ENCODE peak calls at places on chromosomes 7 and 10, in five cellular contexts. X, F, I, P and V are unnamed samples.

GRCh38 chr7:104275900-104276299 is 52.5 kb upstream of the LHFPL3 start:
- DNase-seq in F (no peak), P (no peak), I (peak), X (no peak), V (no peak)

GRCh38 chr7:149781921-149782320 is 8.5 kb upstream of the ZNF467 start:
- DNase-seq in X (no peak), I (no peak), F (no peak), P (no peak), V (no peak)

GRCh38 chr10:125127986-125128385 is 32.4 kb downstream of the CTBP2 start:
- DNase-seq in X (no peak), P (no peak), F (no peak), I (no peak), V (no peak)

GRCh38 chr10:98577578-98577977 is 130.8 kb upstream of the HPS1 start:
- DNase-seq in P (no peak), X (no peak), F (no peak), I (no peak), V (no peak)

GRCh38 chr10:3395487-3395886 is 222.9 kb upstream of the PITRM1 start:
- DNase-seq in I (no peak), P (no peak), X (no peak), F (no peak), V (no peak)

GRCh38 chr10:26869528-26869927 is 8.8 kb upstream of the ABI1 start:
- DNase-seq in P (no peak), F (no peak), I (no peak), X (no peak), V (no peak)

GRCh38 chr7:33108931-33109757 is at the start of gene RP9:
- DNase-seq in P (peak), X (peak), F (no peak), I (peak), V (peak)

GRCh38 chr10:71840177-71840711 is 10.8 kb downstream of the PSAP start:
- DNase-seq in X (peak), I (peak), P (peak), F (no peak), V (no peak)

GRCh38 chr7:1693991-1694524 is 24.0 kb downstream of the ELFN1 start:
- DNase-seq in F (no peak), X (peak), I (peak), P (peak), V (no peak)

GRCh38 chr10:89921422-89921821 is 220.0 kb downstream of the KIF20B start:
- DNase-seq in F (no peak), P (peak), I (no peak), X (no peak), V (no peak)

GRCh38 chr7:2013381-2014311 is 219.1 kb downstream of the MAD1L1 start:
- DNase-seq in I (no peak), F (no peak), P (no peak), X (no peak), V (no peak)

GRCh38 chr7:77771901-77772300 is 26.3 kb downstream of the TMEM60 start:
- DNase-seq in F (no peak), X (no peak), I (no peak), P (no peak), V (no peak)

GRCh38 chr7:95996174-95996573 is 223.8 kb downstream of the DYNC1I1 start:
- DNase-seq in X (no peak), I (no peak), P (no peak), F (no peak), V (no peak)

GRCh38 chr10:117987242-117987909 is 59.4 kb downstream of the RAB11FIP2 start:
- DNase-seq in X (no peak), P (no peak), I (peak), F (no peak), V (no peak)

GRCh38 chr7:37916017-37916672 is 472 bp downstream of the SFRP4 start:
- DNase-seq in P (peak), I (no peak), F (no peak), X (peak), V (no peak)

GRCh38 chr7:5997210-5997808 is 11.5 kb downstream of the PMS2 start:
- DNase-seq in X (no peak), P (peak), I (peak), F (no peak), V (peak)

GRCh38 chr10:77422491-77423338 is 214.9 kb downstream of the KCNMA1 start:
- DNase-seq in F (no peak), X (no peak), I (no peak), P (no peak), V (no peak)

GRCh38 chr10:113947138-113948011 is 92.9 kb downstream of the NHLRC2 start:
- DNase-seq in F (no peak), X (no peak), I (no peak), P (peak), V (peak)

GRCh38 chr10:33248638-33249037 is 85.8 kb downstream of the NRP1 start:
- DNase-seq in F (no peak), I (peak), X (no peak), P (no peak), V (no peak)

GRCh38 chr10:98399784-98400183 is 15.2 kb downstream of the PYROXD2 start:
- DNase-seq in P (no peak), F (no peak), X (no peak), I (no peak), V (no peak)

GRCh38 chr7:66297579-66297978 is 92.4 kb downstream of the TPST1 start:
- DNase-seq in X (no peak), F (no peak), I (no peak), P (no peak), V (no peak)

GRCh38 chr10:79981356-79981672 is 32.4 kb upstream of the SFTPD start:
- DNase-seq in X (no peak), I (no peak), P (no peak), F (no peak), V (no peak)

GRCh38 chr7:105403128-105403527 is 14.4 kb upstream of the SRPK2 start:
- DNase-seq in P (no peak), X (no peak), I (no peak), F (no peak), V (no peak)

GRCh38 chr7:1558181-1558811 is 2.3 kb upstream of the TMEM184A start:
- DNase-seq in F (no peak), I (no peak), P (peak), X (peak), V (no peak)

GRCh38 chr7:50739744-50740455 is 42.8 kb downstream of the GRB10 start:
- DNase-seq in F (no peak), P (no peak), X (no peak), I (no peak), V (no peak)

GRCh38 chr7:98394377-98394836 is 6.5 kb downstream of the BAIAP2L1 start:
- DNase-seq in P (peak), F (no peak), X (no peak), I (peak), V (no peak)

GRCh38 chr7:3120513-3120912 is 76.8 kb upstream of the CARD11 start:
- DNase-seq in I (no peak), F (no peak), X (no peak), P (no peak), V (no peak)

GRCh38 chr10:88271736-88272135 is 311.4 kb downstream of the RNLS start:
- DNase-seq in I (peak), F (no peak), X (no peak), P (no peak), V (no peak)

GRCh38 chr7:87310790-87311419 is 34.6 kb upstream of the CROT start:
- DNase-seq in F (no peak), X (no peak), I (peak), P (no peak), V (no peak)

GRCh38 chr7:84232653-84233052 is 38.1 kb upstream of the SEMA3A start:
- DNase-seq in X (no peak), P (peak), I (peak), F (no peak), V (no peak)

GRCh38 chr10:118816471-118817168 is 61.9 kb upstream of the CACUL1 start:
- DNase-seq in F (no peak), I (no peak), P (no peak), X (no peak), V (no peak)

GRCh38 chr7:107327986-107328569 is 141.8 kb upstream of the GPR22 start:
- DNase-seq in P (peak), X (no peak), I (peak), F (no peak), V (no peak)

GRCh38 chr10:86261933-86262665 is 104.5 kb downstream of the GRID1 start:
- DNase-seq in I (no peak), X (peak), P (peak), F (peak), V (peak)

GRCh38 chr7:1460757-1461639 is 1.7 kb upstream of the MICALL2 start:
- DNase-seq in F (no peak), X (no peak), P (peak), I (peak), V (peak)

DNA sequence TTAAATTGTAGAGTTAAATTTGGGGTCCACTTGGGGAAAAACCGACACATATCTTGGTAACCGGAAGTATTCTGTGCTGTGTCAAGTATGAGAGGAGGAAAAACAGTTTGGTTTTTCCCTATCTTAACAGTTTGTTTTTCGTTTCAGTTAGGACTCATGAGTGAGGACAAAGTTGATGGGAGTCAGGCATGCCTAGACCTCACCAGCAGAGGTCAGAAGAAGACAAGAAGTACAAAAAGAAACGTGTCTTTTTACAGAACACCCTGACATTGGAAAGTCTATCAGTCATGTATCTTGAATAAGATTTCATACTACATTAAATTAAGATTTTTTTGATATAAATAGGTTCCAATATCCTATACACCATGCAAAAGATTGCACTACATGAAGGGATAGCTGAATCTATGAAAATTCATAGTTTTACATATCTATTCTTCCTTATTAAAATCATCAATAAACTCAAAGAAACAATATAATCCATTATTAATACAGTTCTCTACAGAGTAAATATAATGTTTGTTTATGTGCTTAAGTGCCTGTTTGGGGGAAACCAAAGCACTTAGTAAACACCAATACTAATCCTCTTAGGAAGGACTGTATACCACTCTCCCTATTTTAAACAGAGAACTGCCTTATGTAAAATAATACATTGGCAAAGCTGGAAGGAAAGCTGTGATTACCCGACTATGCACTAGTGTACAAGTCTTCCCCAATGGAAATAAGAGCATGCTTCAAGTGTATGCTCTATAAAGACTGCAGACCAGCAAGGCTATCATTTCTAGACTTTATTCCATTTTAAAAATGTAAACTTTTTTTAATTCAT is 95.6 kb downstream of the USP6NL start:
- DNase-seq in I (peak), P (peak), X (no peak), F (peak), V (peak)
- TF ChIP-seq CEBPB in I (no peak), P (no peak), X (no peak), F (no peak), V (no peak)

DNA sequence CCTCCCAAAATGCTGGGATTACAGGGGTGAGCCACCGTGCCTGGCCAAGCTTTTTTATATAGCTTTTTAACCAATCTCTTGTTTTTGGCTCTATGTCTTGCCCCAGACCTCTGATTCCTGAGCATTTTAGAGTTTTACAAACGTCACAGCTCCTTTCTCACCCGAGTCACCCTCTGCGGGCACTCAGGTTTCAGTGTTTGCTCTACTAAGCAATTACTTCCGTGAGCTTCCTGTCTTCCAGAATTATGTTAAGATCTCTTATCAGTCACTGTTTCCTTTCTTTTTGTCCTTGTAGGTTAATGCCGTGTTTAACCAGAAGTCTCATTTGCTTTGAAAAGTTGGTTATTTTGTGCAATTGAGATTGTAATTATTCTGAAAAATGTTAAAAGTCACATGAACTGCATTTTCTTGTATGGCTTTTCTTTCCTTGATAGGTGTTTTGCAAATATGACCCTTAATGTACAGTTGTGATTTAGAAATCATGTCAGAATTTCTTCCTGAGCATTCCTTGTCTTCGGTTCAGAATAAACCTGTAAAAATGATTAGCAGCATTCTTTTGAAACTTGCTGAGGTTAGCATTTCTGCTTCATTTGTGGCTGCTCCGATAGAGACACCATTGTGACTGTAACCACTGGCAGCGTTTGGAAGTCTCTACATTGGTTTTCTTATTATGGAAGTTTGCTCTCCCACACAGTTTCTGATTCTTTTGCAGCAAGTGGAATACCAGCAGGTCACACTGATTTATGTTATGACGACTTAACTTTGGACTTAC is 4.5 kb upstream of the HKDC1 start:
- DNase-seq in P (no peak), I (no peak), X (no peak), F (no peak), V (no peak)
- TF ChIP-seq CEBPB in P (no peak), I (no peak), X (no peak), F (no peak), V (no peak)

GRCh38 chr7:44107116-44107960 is 3.2 kb downstream of the AEBP1 start:
- DNase-seq in I (no peak), X (no peak), P (no peak), F (no peak), V (no peak)
- TF ChIP-seq CEBPB in I (no peak), X (no peak), P (no peak), F (no peak), V (no peak)

GRCh38 chr10:129713659-129714265 is 246.7 kb downstream of the MGMT start:
- DNase-seq in X (no peak), F (no peak), I (no peak), P (no peak), V (no peak)
- TF ChIP-seq CEBPB in X (no peak), F (no peak), I (no peak), P (no peak), V (no peak)

GRCh38 chr7:161786-162185 is 30.6 kb upstream of the FAM20C start:
- DNase-seq in F (no peak), P (no peak), X (no peak), I (no peak), V (no peak)

GRCh38 chr7:163298-163695 is 29.1 kb upstream of the FAM20C start:
- DNase-seq in I (no peak), P (no peak), F (no peak), X (no peak), V (no peak)

GRCh38 chr7:163971-164881 is 28.1 kb upstream of the FAM20C start:
- DNase-seq in I (no peak), F (no peak), P (no peak), X (no peak), V (no peak)

GRCh38 chr7:160958-161725 is 31.2 kb upstream of the FAM20C start:
- DNase-seq in P (no peak), F (no peak), I (no peak), X (no peak), V (no peak)

GRCh38 chr7:162583-163297 is 29.6 kb upstream of the FAM20C start:
- DNase-seq in I (no peak), X (no peak), F (no peak), P (no peak), V (no peak)
- TF ChIP-seq CEBPB in I (no peak), X (no peak), F (no peak), P (no peak), V (no peak)

DNA sequence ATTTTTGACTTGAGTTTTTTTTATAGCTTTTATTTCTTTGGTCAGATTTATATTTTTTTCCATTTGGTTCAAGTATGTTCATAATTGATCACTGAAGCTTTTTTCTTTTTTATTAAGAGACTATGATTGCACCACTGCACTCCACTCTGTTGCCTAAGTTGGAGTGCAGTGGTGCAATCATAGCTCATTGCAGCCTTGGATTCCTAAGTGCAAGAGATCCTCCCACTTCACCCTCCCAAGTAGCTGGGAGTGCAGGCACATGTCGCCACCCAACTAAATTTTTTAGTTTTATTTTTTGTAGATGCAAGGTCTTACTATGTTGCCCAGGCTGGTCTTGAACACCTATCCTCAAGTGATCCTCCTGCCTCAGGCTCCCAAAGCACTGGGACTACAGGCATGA is 97.7 kb upstream of the KIF5B start:
- DNase-seq in F (no peak), P (no peak), X (no peak), I (no peak), V (no peak)
- TF ChIP-seq CEBPB in F (no peak), P (no peak), X (no peak), I (no peak), V (no peak)

GRCh38 chr7:91947948-91948347 is 7.3 kb downstream of the AKAP9 start:
- DNase-seq in I (no peak), P (no peak), X (no peak), F (no peak), V (no peak)

GRCh38 chr7:91942312-91942711 is 1.6 kb downstream of the AKAP9 start:
- DNase-seq in X (no peak), I (no peak), P (no peak), F (no peak), V (peak)

GRCh38 chr7:91946549-91946948 is 5.9 kb downstream of the AKAP9 start:
- DNase-seq in I (no peak), X (no peak), F (no peak), P (no peak), V (no peak)

GRCh38 chr7:91949221-91950009 is 8.8 kb downstream of the AKAP9 start:
- DNase-seq in P (no peak), I (peak), X (no peak), F (no peak), V (no peak)

DNA sequence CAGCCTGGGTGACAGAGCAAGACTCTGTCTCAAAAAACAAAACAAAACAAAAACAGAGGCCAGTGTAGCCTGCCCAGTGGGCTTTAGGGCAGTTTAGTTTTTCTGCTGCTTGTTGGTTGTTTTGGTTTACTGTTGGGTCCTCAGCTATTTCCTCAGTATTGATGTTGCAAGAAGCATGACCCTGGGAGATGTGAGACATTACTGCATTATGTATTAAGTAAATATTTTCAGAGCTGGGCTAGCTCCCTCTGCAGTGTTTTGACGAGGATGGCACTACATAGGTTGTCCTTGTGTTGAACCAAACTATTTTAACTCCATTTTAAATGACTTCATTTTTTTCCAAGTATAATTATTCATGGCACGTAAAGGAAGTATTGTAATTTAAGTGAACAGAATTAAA is 4.8 kb downstream of the AKAP9 start:
- DNase-seq in F (no peak), I (peak), X (no peak), P (peak), V (no peak)
- TF ChIP-seq CEBPB in F (no peak), I (peak), X (no peak), P (peak), V (peak)

GRCh38 chr10:49187950-49188761 is at the start of gene TMEM273:
- DNase-seq in F (peak), P (no peak), X (no peak), I (no peak), V (peak)
- TF ChIP-seq CEBPB in F (no peak), P (no peak), X (no peak), I (no peak), V (no peak)

GRCh38 chr10:105398202-105398601 is 757.1 kb downstream of the SORCS3 start:
- DNase-seq in I (no peak), P (no peak), X (no peak), F (no peak), V (no peak)
- TF ChIP-seq CEBPB in I (no peak), P (no peak), X (no peak), F (no peak), V (no peak)